ENCODE peak calls at places on chromosomes 13 and 19, in seven cellular contexts. V is tibial artery; Y is naive thymus-derived CD4-positive, alpha-beta T cell; N is right atrium auricular region; O is breast epithelium; T is neuronal stem cell; F is effector memory CD4-positive, alpha-beta T cell. S is an unnamed sample.
A peak's percentile ranks its signal among the peaks of the same experiment; 100 is the strongest.

GRCh38 chr19:49502866-49503581 is 6.8 kb downstream of the RPS11 start:
- DNase-seq in F (peak; percentile 39), O (no peak), N (no peak), V (no peak), Y (no peak), T (no peak), S (peak; percentile 43)

GRCh38 chr19:38362076-38362945 is 12.1 kb upstream of the PSMD8 start:
- DNase-seq in O (peak; percentile 93), V (peak; percentile 82), Y (peak; percentile 37), T (peak; percentile 77), N (peak; percentile 70), F (peak; percentile 54), S (peak; percentile 23)

GRCh38 chr13:47846886-47847285 is 154.2 kb downstream of the SUCLA2 start:
- DNase-seq in O (no peak), F (no peak), Y (no peak), T (no peak), N (no peak), V (no peak), S (no peak)

GRCh38 chr19:13120817-13121216 is 2.8 kb downstream of the NACC1 start:
- DNase-seq in N (no peak), V (no peak), Y (no peak), O (no peak), T (no peak), F (no peak), S (no peak)

GRCh38 chr19:38506723-38507550 is 73.4 kb downstream of the RYR1 start:
- DNase-seq in N (peak; percentile 85), O (no peak), Y (peak; percentile 62), F (peak; percentile 92), V (no peak), T (peak; percentile 48), S (peak; percentile 17)

GRCh38 chr19:6766357-6767080 is 716 bp downstream of the SH2D3A start:
- DNase-seq in Y (peak; percentile 30), V (no peak), F (no peak), T (no peak), N (no peak), O (no peak), S (no peak)

GRCh38 chr13:33677215-33677614 is 140.7 kb upstream of the RFC3 start:
- DNase-seq in F (no peak), T (no peak), N (no peak), O (no peak), V (no peak), Y (no peak), S (no peak)

GRCh38 chr13:27171244-27171829 is at the start of gene USP12:
- DNase-seq in T (no peak), N (no peak), O (peak; percentile 53), Y (no peak), F (no peak), V (peak; percentile 67), S (no peak)

DNA sequence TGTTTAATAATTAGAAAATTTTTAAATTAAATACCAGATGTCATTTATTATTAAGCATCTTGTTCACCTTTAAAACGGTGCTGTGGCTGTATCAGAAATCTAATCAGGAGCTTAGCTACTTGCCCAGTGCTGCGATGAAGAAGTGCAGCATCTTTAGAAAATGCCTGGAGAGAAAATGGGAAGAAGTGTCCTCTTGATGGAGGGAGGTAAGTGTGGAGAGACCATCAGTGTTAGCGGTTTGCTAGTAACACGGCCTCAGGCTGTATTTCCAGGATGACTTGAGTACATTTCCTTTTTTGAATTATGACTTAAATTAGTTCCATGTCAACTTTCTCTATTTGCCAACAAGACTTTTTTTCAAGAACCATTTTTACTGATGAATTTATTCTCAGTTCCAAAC is 74.1 kb downstream of the SHISA2 start:
- DNase-seq in T (no peak), V (no peak), Y (no peak), N (no peak), O (no peak), F (no peak), S (no peak)
- H3K4me1 ChIP-seq in T (peaks cover 31% of the 10 kb centered on the region), V (no peaks in the 10 kb centered on the region), Y (peaks cover 27% of the 10 kb centered on the region), N (no peaks in the 10 kb centered on the region), O (no peaks in the 10 kb centered on the region), F (peaks cover 6% of the 10 kb centered on the region), S (peaks cover 28% of the 10 kb centered on the region)

GRCh38 chr13:46571189-46571901 is 18.4 kb downstream of the LRCH1 start:
- DNase-seq in Y (no peak), F (no peak), O (no peak), N (no peak), T (no peak), V (no peak), S (no peak)
- H3K27ac ChIP-seq in Y (no peak overlapping the region), F (no peak overlapping the region), O (no peak overlapping the region), N (peak overlapping the region; percentile 29), T (no peak overlapping the region), V (peak overlapping the region; percentile 63), S (no peak overlapping the region)

GRCh38 chr19:5288347-5288739 is 52.3 kb downstream of the PTPRS start:
- DNase-seq in N (no peak), O (no peak), V (no peak), T (no peak), F (no peak), Y (no peak), S (no peak)
- H3K4me1 ChIP-seq in N (peaks cover 58% of the 10 kb centered on the region), O (no peaks in the 10 kb centered on the region), V (peaks cover 50% of the 10 kb centered on the region), T (peaks cover 22% of the 10 kb centered on the region), F (peaks cover 14% of the 10 kb centered on the region), Y (peaks cover 11% of the 10 kb centered on the region), S (peaks cover 10% of the 10 kb centered on the region)

DNA sequence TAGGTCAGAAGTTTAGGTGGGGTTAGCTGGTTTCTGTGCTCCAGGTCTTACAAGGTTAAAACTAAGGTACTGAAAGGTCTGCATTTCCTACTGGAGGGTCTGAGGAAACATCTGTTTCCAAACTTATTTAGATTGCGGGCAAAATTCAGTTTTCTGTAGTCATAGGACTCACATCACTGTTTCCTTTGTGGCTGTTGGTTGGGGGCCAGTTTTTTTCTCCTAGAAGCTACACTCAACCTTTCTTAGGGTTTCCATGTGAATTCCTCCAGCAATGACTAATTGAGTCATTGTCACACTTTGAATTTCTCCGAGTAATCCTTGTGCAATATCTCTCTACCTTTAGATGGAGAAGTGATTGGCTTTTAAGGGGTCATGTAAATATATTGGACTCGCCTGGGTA is 773.4 kb upstream of the SLITRK1 start:
- DNase-seq in V (no peak), Y (no peak), F (no peak), O (no peak), T (no peak), N (no peak), S (no peak)
- H3K27ac ChIP-seq in V (no peak overlapping the region), Y (no peak overlapping the region), F (no peak overlapping the region), O (no peak overlapping the region), T (peak overlapping the region; percentile 15), N (no peak overlapping the region), S (no peak overlapping the region)

GRCh38 chr13:113546571-113547247 is 37.8 kb upstream of the TFDP1 start:
- DNase-seq in N (peak; percentile 66), O (peak; percentile 47), V (peak; percentile 66), T (no peak), F (no peak), Y (no peak), S (no peak)
- H3K4me1 ChIP-seq in N (peaks cover 41% of the 10 kb centered on the region), O (peaks cover 5% of the 10 kb centered on the region), V (peaks cover 28% of the 10 kb centered on the region), T (peaks cover 27% of the 10 kb centered on the region), F (no peaks in the 10 kb centered on the region), Y (no peaks in the 10 kb centered on the region), S (no peaks in the 10 kb centered on the region)

GRCh38 chr19:879711-880438 is 13.1 kb downstream of the MED16 start:
- DNase-seq in V (no peak), F (no peak), Y (no peak), T (no peak), O (no peak), N (no peak), S (no peak)

GRCh38 chr19:883661-884211 is 9.3 kb downstream of the MED16 start:
- DNase-seq in T (no peak), Y (no peak), O (no peak), F (no peak), N (no peak), V (no peak), S (no peak)

GRCh38 chr19:882871-883497 is 10.0 kb downstream of the MED16 start:
- DNase-seq in O (no peak), Y (no peak), N (no peak), F (no peak), V (no peak), T (no peak), S (no peak)

GRCh38 chr19:884420-885211 is 8.4 kb downstream of the MED16 start:
- DNase-seq in V (no peak), O (no peak), Y (no peak), N (no peak), T (no peak), F (no peak), S (no peak)

DNA sequence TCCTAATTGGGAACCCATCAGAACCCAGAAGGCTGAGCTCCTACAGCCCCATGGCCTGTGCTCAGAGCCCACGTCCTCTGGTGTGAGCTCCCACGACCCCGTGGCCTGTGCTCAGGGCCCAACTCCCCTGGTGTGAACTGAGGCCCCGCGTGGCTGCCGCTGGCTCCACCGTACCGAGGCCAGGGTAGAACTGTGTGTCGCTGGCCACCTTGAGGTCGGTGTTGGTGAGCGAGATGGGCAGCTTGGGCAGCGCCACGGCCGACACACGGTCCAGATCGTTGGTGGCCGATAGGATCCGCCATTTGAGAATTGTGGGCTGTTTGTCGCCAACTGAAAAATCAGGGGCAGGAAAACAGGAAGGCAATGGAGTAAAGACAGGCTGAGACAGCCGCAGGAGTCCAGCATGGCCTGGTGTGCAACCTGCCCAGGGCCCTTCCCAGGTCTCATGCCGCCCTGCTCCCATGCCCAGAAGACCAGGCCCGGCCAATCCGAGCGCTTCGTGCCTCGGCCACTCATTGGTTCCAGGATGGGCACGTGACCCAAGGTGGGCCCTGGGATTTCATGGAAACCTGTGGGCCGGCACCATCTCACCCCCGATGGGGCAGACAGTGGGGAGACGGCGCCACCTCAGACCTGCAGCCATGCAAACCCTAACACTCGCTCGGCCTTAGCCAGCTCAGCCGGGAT is 11.5 kb downstream of the MED16 start:
- DNase-seq in F (no peak), O (no peak), Y (no peak), T (no peak), V (no peak), N (no peak), S (no peak)
- H3K27ac ChIP-seq in F (no peak overlapping the region), O (no peak overlapping the region), Y (no peak overlapping the region), T (no peak overlapping the region), V (no peak overlapping the region), N (no peak overlapping the region), S (no peak overlapping the region)

GRCh38 chr13:110242615-110243014 is 64.3 kb downstream of the COL4A1 start:
- DNase-seq in O (no peak), T (no peak), N (no peak), V (no peak), Y (no peak), F (no peak), S (no peak)
- H3K4me1 ChIP-seq in O (no peaks in the 10 kb centered on the region), T (peaks cover 4% of the 10 kb centered on the region), N (peaks cover 94% of the 10 kb centered on the region), V (peaks cover 100% of the 10 kb centered on the region), Y (no peaks in the 10 kb centered on the region), F (no peaks in the 10 kb centered on the region), S (no peaks in the 10 kb centered on the region)

GRCh38 chr13:52646967-52647366 is 4.7 kb downstream of the HNRNPA1L2 start:
- DNase-seq in O (no peak), F (no peak), V (no peak), T (no peak), N (no peak), Y (no peak), S (no peak)
- H3K27ac ChIP-seq in O (no peak overlapping the region), F (no peak overlapping the region), V (no peak overlapping the region), T (no peak overlapping the region), N (no peak overlapping the region), Y (no peak overlapping the region), S (no peak overlapping the region)

GRCh38 chr19:8304841-8305621 is 3.1 kb downstream of the CD320 start:
- DNase-seq in N (peak; percentile 49), O (peak; percentile 49), V (peak; percentile 62), F (no peak), T (peak; percentile 21), Y (no peak), S (no peak)
- H3K4me1 ChIP-seq in N (peaks cover 39% of the 10 kb centered on the region), O (peaks cover 3% of the 10 kb centered on the region), V (peaks cover 25% of the 10 kb centered on the region), F (peaks cover 22% of the 10 kb centered on the region), T (peaks cover 14% of the 10 kb centered on the region), Y (peaks cover 20% of the 10 kb centered on the region), S (peaks cover 29% of the 10 kb centered on the region)

GRCh38 chr13:98461525-98462240 is 115.2 kb downstream of the STK24 start:
- DNase-seq in V (peak; percentile 49), O (no peak), Y (no peak), T (no peak), N (no peak), F (no peak), S (no peak)
- H3K27ac ChIP-seq in V (peak overlapping the region; percentile 38), O (peak overlapping the region; percentile 39), Y (no peak overlapping the region), T (no peak overlapping the region), N (no peak overlapping the region), F (no peak overlapping the region), S (no peak overlapping the region)